ENCODE peak calls at places on chromosome 20, in five cellular contexts. G, Q, T, C and R are unnamed samples.

GRCh38 chr20:53138454-53139291 is 166.5 kb downstream of the TSHZ2 start:
- DNase-seq in C (no peak), Q (no peak), G (no peak), T (no peak), R (no peak)

GRCh38 chr20:15242773-15243172 is 905.4 kb upstream of the FLRT3 start:
- DNase-seq in C (no peak), T (no peak), G (no peak), Q (no peak), R (no peak)

GRCh38 chr20:57163041-57163440 is 103.4 kb downstream of the BMP7 start:
- DNase-seq in C (no peak), T (no peak), G (no peak), Q (no peak), R (no peak)

GRCh38 chr20:21453676-21454075 is 56.4 kb upstream of the NKX2-4 start:
- DNase-seq in Q (no peak), G (no peak), C (no peak), T (peak), R (no peak)

GRCh38 chr20:35200255-35200654 is 26.2 kb upstream of the MMP24 start:
- DNase-seq in G (no peak), C (no peak), Q (no peak), T (peak), R (no peak)

GRCh38 chr20:10511166-10511506 is 76.0 kb downstream of the SLX4IP start:
- DNase-seq in G (no peak), C (no peak), Q (no peak), T (no peak), R (no peak)

GRCh38 chr20:36575066-36575743 is 1.8 kb downstream of the TGIF2 start:
- DNase-seq in C (no peak), Q (peak), G (no peak), T (peak), R (no peak)

GRCh38 chr20:16123623-16124022 is 449.6 kb downstream of the KIF16B start:
- DNase-seq in C (no peak), Q (no peak), T (peak), G (no peak), R (no peak)

GRCh38 chr20:38685853-38686473 is 38.3 kb upstream of the SLC32A1 start:
- DNase-seq in T (peak), Q (peak), C (no peak), G (no peak), R (no peak)

GRCh38 chr20:41058007-41058673 is 29.5 kb downstream of the TOP1 start:
- DNase-seq in C (no peak), Q (peak), G (no peak), T (peak), R (no peak)

GRCh38 chr20:9503530-9504251 is 10.7 kb upstream of the LAMP5 start:
- DNase-seq in T (peak), G (no peak), C (no peak), Q (no peak), R (no peak)

GRCh38 chr20:10228330-10228729 is 9.7 kb downstream of the SNAP25 start:
- DNase-seq in G (no peak), T (no peak), Q (no peak), C (peak), R (no peak)

GRCh38 chr20:4889446-4889845 is 111.9 kb downstream of the SLC23A2 start:
- DNase-seq in G (no peak), T (no peak), Q (no peak), C (no peak), R (no peak)